ENCODE peak calls at places on chromosomes 11 and 22, in six cellular contexts. T is H4; P is NCI-H2107; E is DMS153; N is left ventricle myocardium inferior; S is naive thymus-derived CD4-positive, alpha-beta T cell. V is an unnamed sample.

GRCh38 chr22:45504703-45505341 is 2.1 kb downstream of the FBLN1 start:
- DNase-seq in T (no peak), P (no peak), E (no peak), N (peak), S (no peak), V (no peak)

GRCh38 chr22:37243402-37244113 is 511 bp downstream of the RAC2 start:
- DNase-seq in T (no peak), P (no peak), E (no peak), N (no peak), S (no peak), V (no peak)

GRCh38 chr11:3877252-3878035 is 22.0 kb downstream of the STIM1 start:
- DNase-seq in T (no peak), P (no peak), E (no peak), N (no peak), S (no peak), V (peak)

GRCh38 chr22:45968751-45969413 is 8.1 kb downstream of the WNT7B start:
- DNase-seq in T (peak), P (no peak), E (no peak), N (no peak), S (no peak), V (peak)

GRCh38 chr11:44258190-44258489 is 51.8 kb downstream of the ALX4 start:
- DNase-seq in T (no peak), P (no peak), E (no peak), N (no peak), S (no peak), V (no peak)

GRCh38 chr11:70445091-70445490 is 46.8 kb downstream of the CTTN start:
- DNase-seq in T (no peak), P (no peak), E (no peak), N (no peak), S (no peak), V (no peak)

GRCh38 chr11:70575396-70576060 is 177.2 kb downstream of the CTTN start:
- DNase-seq in T (no peak), P (no peak), E (no peak), N (no peak), S (no peak), V (no peak)

GRCh38 chr22:29702931-29703594 is 16.7 kb upstream of the CABP7 start:
- DNase-seq in T (no peak), P (peak), E (no peak), N (peak), S (no peak), V (no peak)

GRCh38 chr11:1297576-1298473 is 11.6 kb downstream of the TOLLIP start:
- DNase-seq in T (no peak), P (no peak), E (no peak), N (no peak), S (no peak), V (no peak)

GRCh38 chr11:11731311-11732083 is 109.7 kb upstream of the GALNT18 start:
- DNase-seq in T (peak), P (peak), E (peak), N (no peak), S (no peak), V (peak)

GRCh38 chr11:36373040-36374010 is 77.2 kb downstream of the PRR5L start:
- DNase-seq in T (no peak), P (no peak), E (no peak), N (no peak), S (no peak), V (peak)

GRCh38 chr22:37696657-37697539 is at the start of gene TRIOBP:
- DNase-seq in T (no peak), P (peak), E (peak), N (peak), S (peak), V (peak)

V was measured in kidney glomerular epithelial cell.